ENCODE peak calls at places on chromosomes 3 and 15, in ten cellular contexts. L is lower lobe of right lung, N is thyroid gland, I is pancreas, P is GM06990, C is BE2C, U is H9, E is AG04450, Y is HFFc6, H is Caco-2. W is an unnamed sample.

GRCh38 chr3:183698760-183699159 is 1.2 kb downstream of the YEATS2 start:
- DNase-seq in L (no peak), N (peak), C (no peak), E (no peak), I (no peak), P (no peak), Y (peak), U (no peak), H (no peak), W (no peak)

GRCh38 chr3:188026191-188026968 is 127.6 kb upstream of the LPP start:
- DNase-seq in H (no peak), L (no peak), I (no peak), N (peak), E (no peak), P (no peak), U (no peak), C (peak), Y (no peak), W (no peak)

GRCh38 chr3:37847689-37848088 is 14.0 kb upstream of the CTDSPL start:
- DNase-seq in C (no peak), I (no peak), L (no peak), H (no peak), N (no peak), E (no peak), P (no peak), Y (no peak), U (no peak), W (no peak)

GRCh38 chr3:7618606-7619005 is 757.7 kb downstream of the GRM7 start:
- DNase-seq in L (no peak), C (no peak), H (no peak), P (no peak), N (no peak), I (no peak), U (no peak), Y (no peak), E (no peak), W (no peak)

GRCh38 chr15:39099524-39099923 is 481.4 kb upstream of the THBS1 start:
- DNase-seq in L (no peak), P (no peak), H (no peak), U (no peak), I (no peak), C (no peak), N (no peak), Y (no peak), E (no peak), W (no peak)

GRCh38 chr15:62439543-62440016 is 274.5 kb upstream of the C2CD4B start:
- DNase-seq in N (no peak), H (no peak), U (no peak), P (no peak), Y (peak), I (no peak), C (no peak), L (no peak), E (no peak), W (no peak)

GRCh38 chr3:55766753-55767152 is 279.6 kb upstream of the WNT5A start:
- DNase-seq in I (peak), Y (no peak), H (no peak), L (no peak), C (no peak), E (no peak), P (no peak), U (no peak), N (no peak), W (no peak)

GRCh38 chr3:25899352-25900101 is 109.6 kb downstream of the OXSM start:
- DNase-seq in H (no peak), U (no peak), L (no peak), Y (no peak), P (no peak), N (no peak), E (no peak), C (no peak), I (no peak), W (no peak)

GRCh38 chr15:25469377-25469776 is 30.6 kb upstream of the UBE3A start:
- DNase-seq in Y (peak), L (no peak), H (no peak), P (no peak), C (no peak), I (no peak), N (peak), U (no peak), E (no peak), W (no peak)

GRCh38 chr3:175146258-175146657 is 287.1 kb downstream of the NAALADL2 start:
- DNase-seq in Y (peak), E (peak), U (no peak), I (no peak), H (no peak), L (no peak), P (no peak), C (no peak), N (no peak), W (no peak)

GRCh38 chr3:39188271-39189149 is 3.9 kb downstream of the XIRP1 start:
- DNase-seq in P (no peak), U (peak), Y (no peak), C (no peak), E (no peak), H (no peak), I (no peak), N (no peak), L (no peak), W (no peak)

GRCh38 chr3:153242900-153243299 is 80.9 kb downstream of the RAP2B start:
- DNase-seq in L (no peak), C (no peak), I (no peak), N (no peak), U (no peak), Y (no peak), E (no peak), P (no peak), H (no peak), W (no peak)

GRCh38 chr3:190526787-190527767 is 13.2 kb downstream of the IL1RAP start:
- DNase-seq in H (no peak), N (peak), P (no peak), Y (no peak), I (no peak), U (no peak), C (no peak), L (no peak), E (no peak), W (no peak)

GRCh38 chr15:25671132-25671531 is 192.0 kb downstream of the ATP10A start:
- DNase-seq in Y (peak), H (no peak), P (no peak), L (no peak), U (no peak), N (no peak), I (no peak), E (no peak), C (no peak), W (no peak)

GRCh38 chr3:97421565-97421964 is 343.0 kb upstream of the ARL6 start:
- DNase-seq in E (no peak), P (no peak), L (no peak), Y (no peak), C (no peak), U (no peak), I (no peak), H (no peak), N (no peak), W (no peak)

GRCh38 chr15:98983333-98983732 is 24.3 kb downstream of the PGPEP1L start:
- DNase-seq in U (no peak), P (no peak), H (no peak), L (no peak), C (no peak), E (peak), I (peak), Y (peak), N (peak), W (no peak)

GRCh38 chr3:49509028-49509561 is 39.0 kb downstream of the DAG1 start:
- DNase-seq in E (no peak), H (no peak), I (no peak), P (no peak), C (no peak), U (no peak), L (no peak), Y (no peak), N (no peak), W (no peak)

GRCh38 chr3:158107508-158108095 is 1.4 kb upstream of the SHOX2 start:
- DNase-seq in P (no peak), U (no peak), E (no peak), N (no peak), C (no peak), H (no peak), Y (no peak), L (no peak), I (no peak), W (no peak)

GRCh38 chr3:69536306-69537020 is 150.6 kb upstream of the FRMD4B start:
- DNase-seq in P (no peak), U (peak), E (no peak), L (no peak), C (no peak), I (no peak), H (no peak), N (peak), Y (no peak), W (no peak)

GRCh38 chr3:171948674-171949073 is 90.7 kb upstream of the FNDC3B start:
- DNase-seq in P (no peak), Y (no peak), E (no peak), N (no peak), H (no peak), I (no peak), U (no peak), L (no peak), C (no peak), W (no peak)

GRCh38 chr15:85607141-85607806 is 187.5 kb downstream of the KLHL25 start:
- DNase-seq in I (no peak), L (no peak), P (no peak), Y (peak), N (no peak), C (no peak), H (no peak), E (no peak), U (no peak), W (no peak)

GRCh38 chr15:63948436-63948835 is 97.8 kb downstream of the DAPK2 start:
- DNase-seq in I (no peak), C (no peak), U (peak), H (no peak), N (no peak), Y (no peak), P (no peak), L (no peak), E (no peak), W (no peak)

GRCh38 chr3:146308222-146308621 is 57.3 kb upstream of the PLSCR4 start:
- DNase-seq in L (no peak), P (no peak), C (no peak), Y (peak), I (no peak), H (no peak), U (no peak), E (peak), N (no peak), W (no peak)

GRCh38 chr3:4061201-4061600 is 242.0 kb upstream of the SETMAR start:
- DNase-seq in I (no peak), U (no peak), Y (no peak), P (no peak), H (no peak), N (no peak), C (no peak), E (no peak), L (no peak), W (no peak)

GRCh38 chr3:71107926-71108325 is 475.6 kb downstream of the FOXP1 start:
- DNase-seq in U (no peak), H (no peak), Y (no peak), N (peak), C (no peak), L (no peak), E (no peak), I (no peak), P (no peak), W (no peak)

GRCh38 chr3:48428088-48428862 is 1.6 kb downstream of the PLXNB1 start:
- DNase-seq in Y (no peak), L (peak), E (no peak), H (peak), U (peak), I (peak), P (no peak), N (peak), C (no peak), W (no peak)

GRCh38 chr3:66662894-66663293 is 162.1 kb upstream of the LRIG1 start:
- DNase-seq in P (no peak), N (no peak), Y (no peak), H (no peak), C (no peak), I (no peak), U (no peak), E (no peak), L (no peak), W (no peak)

GRCh38 chr15:90212221-90213079 is 11.3 kb downstream of the SEMA4B start:
- DNase-seq in Y (no peak), U (no peak), H (no peak), P (no peak), L (no peak), I (peak), N (peak), E (no peak), C (no peak), W (no peak)

GRCh38 chr3:72258786-72259185 is 473.8 kb upstream of the PROK2 start:
- DNase-seq in N (no peak), P (no peak), C (no peak), L (no peak), U (no peak), E (no peak), H (no peak), I (no peak), Y (no peak), W (no peak)

DNA sequence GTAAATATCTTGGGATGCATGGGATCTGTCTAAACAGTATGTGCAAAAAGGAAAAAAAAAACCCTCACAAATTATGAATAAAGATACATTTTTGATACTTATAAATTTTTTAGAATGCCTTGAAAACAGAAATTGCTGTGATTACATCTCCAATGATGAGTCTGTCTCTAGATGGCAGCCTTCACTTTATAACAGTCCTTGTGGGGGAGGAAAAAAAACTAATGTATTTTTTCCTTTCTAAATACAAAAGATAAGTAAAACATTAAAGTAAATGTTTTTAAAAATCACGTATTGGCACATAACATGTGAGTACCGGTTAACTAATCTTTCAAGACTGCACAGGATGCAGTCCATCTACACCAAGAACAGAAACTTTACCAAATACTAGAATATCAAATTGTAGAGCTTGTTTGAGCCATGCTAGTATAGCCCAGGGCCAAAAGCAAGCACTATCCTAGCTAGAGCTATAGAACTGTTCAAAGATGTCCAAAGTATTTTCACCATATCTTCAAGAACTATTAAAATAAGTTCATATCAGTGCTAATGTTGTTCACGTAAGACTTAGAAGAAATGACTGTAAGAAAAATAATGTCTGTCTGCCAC is 206.4 kb downstream of the STAG1 start:
- DNase-seq in Y (peak), H (no peak), E (no peak), P (no peak), N (no peak), U (no peak), L (no peak), C (no peak), I (no peak), W (no peak)
- TF ChIP-seq CTCF in Y (peak), H (peak), E (peak), P (no peak), N (peak), U (peak), L (peak), C (peak), I (no peak), W (peak)

GRCh38 chr15:59360305-59360704 is 12.4 kb downstream of the MYO1E start:
- DNase-seq in I (no peak), N (no peak), L (no peak), E (no peak), H (no peak), U (no peak), Y (no peak), P (no peak), C (no peak), W (no peak)
- TF ChIP-seq CTCF in I (no peak), N (peak), L (no peak), E (peak), H (peak), U (peak), Y (peak), P (peak), C (peak), W (no peak)

DNA sequence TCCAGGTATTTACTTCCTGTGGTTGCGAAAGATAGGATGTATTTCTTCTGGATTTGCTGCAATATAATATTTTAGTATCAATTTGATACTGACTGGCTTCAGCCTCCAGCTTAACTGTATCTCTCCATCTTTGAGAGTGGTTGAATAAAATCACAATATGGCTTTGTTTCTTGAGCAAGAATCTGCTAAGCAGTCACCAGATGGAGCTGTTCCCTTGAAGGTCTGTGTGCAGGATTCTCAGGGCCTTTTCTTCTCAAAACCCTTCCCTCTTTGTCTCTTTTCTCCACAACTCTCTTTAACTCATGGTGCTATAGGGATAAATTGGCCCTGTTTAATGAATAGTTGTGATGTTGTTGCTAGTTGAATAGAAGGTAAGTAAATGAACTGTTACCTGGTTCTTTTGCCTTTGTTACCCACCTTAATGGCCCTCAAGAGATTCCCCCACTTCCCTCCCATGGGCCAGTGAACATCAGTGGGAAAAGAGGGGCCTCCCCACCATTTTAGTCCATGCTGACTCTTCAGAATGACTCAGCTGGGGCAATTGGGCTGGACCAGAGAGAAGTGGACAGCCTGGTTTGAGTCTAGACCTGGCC is 34.8 kb upstream of the RAB6B start:
- DNase-seq in Y (peak), L (no peak), E (no peak), I (no peak), P (no peak), H (peak), C (peak), N (peak), U (no peak), W (peak)
- TF ChIP-seq CTCF in Y (peak), L (peak), E (peak), I (no peak), P (peak), H (peak), C (peak), N (peak), U (peak), W (peak)

DNA sequence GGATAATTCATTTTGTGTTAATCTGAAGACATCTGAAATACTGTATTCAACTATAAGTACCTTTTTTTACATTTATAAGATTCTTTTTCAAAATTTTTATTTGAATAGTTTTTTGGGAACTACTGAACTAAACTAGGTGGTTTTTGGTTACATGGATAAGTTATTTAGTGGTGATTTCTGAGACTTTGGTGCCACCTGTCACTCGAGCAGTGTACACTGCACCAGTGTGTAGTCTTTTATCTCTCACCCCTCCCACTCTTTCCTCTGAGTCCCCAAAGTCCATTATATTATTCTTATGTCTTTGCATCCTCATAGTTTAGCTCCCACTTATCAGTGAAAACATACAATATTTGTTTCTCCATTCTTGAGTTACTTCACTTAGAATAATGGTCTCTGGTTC is 57.6 kb downstream of the CD86 start:
- DNase-seq in L (no peak), U (no peak), I (no peak), P (no peak), N (no peak), C (no peak), E (no peak), H (no peak), Y (no peak), W (no peak)
- TF ChIP-seq CTCF in L (no peak), U (no peak), I (no peak), P (no peak), N (no peak), C (no peak), E (no peak), H (no peak), Y (no peak), W (no peak)

GRCh38 chr15:79132770-79133169 is 42.2 kb upstream of the RASGRF1 start:
- DNase-seq in Y (no peak), H (no peak), N (no peak), P (no peak), E (no peak), L (no peak), C (no peak), I (no peak), U (no peak), W (no peak)

GRCh38 chr15:79132361-79132760 is 41.8 kb upstream of the RASGRF1 start:
- DNase-seq in H (no peak), I (no peak), L (no peak), N (no peak), E (no peak), P (no peak), Y (no peak), U (no peak), C (no peak), W (no peak)

GRCh38 chr15:79129235-79129634 is 38.7 kb upstream of the RASGRF1 start:
- DNase-seq in N (no peak), Y (no peak), P (no peak), I (no peak), H (no peak), U (no peak), L (no peak), E (no peak), C (no peak), W (no peak)

GRCh38 chr15:79128556-79128955 is 38.0 kb upstream of the RASGRF1 start:
- DNase-seq in C (no peak), Y (no peak), I (no peak), P (no peak), U (no peak), N (no peak), E (no peak), H (no peak), L (no peak), W (no peak)

DNA sequence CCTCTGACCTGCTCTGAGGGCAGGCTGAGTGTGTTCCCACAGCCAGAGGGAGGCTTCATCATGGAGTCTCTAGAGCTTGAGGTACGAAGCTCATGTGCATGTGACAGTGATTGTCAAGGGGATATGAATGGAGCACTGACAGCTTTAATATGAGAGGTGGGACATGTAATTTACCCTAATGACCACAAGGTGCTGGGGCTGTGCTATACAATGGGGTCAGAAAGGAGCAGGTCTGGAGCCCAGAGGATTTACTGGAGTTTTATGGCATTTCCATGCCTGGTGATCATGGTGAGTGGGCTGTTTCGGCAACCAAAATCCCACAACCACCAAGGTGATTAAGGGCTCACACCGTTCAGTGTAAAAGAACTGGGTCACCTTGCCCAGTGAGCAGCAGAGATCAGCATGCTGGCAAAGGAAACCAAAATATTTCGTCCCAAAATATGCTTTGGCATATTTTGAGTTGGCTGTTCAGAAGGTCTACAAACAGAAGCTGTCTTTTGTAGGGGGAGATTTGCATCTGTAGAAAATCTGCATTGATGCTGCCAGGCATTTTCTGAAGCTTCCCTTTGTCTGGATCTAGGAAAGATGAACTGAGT is 40.1 kb upstream of the RASGRF1 start:
- DNase-seq in L (no peak), N (no peak), U (no peak), Y (no peak), I (no peak), E (no peak), P (no peak), C (peak), H (no peak), W (no peak)
- TF ChIP-seq CTCF in L (no peak), N (no peak), U (peak), Y (no peak), I (no peak), E (no peak), P (peak), C (peak), H (peak), W (peak)

DNA sequence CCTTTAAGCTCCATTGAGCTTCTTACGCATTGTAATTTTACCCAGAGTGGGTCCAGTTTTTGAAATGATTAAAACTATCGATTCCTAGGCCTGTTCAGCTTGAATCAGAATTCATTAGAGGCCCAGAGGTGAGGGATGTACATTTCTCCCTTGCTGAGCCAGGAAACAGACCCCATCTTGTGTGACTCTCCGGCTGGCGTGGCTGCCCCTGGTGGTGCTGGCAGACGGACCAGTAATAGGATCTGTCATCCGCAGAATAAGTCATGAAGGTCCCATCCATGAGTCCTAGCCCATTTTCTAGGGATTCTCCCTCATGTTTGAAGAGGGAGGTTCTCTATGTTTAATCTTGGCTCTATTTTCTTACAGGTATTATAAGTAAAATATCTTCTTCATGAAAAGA is 40.2 kb upstream of the VPS8 start:
- DNase-seq in N (no peak), Y (no peak), L (no peak), P (no peak), I (no peak), H (no peak), E (no peak), C (no peak), U (no peak), W (no peak)
- TF ChIP-seq CTCF in N (no peak), Y (no peak), L (no peak), P (no peak), I (no peak), H (no peak), E (no peak), C (peak), U (no peak), W (no peak)

GRCh38 chr3:42701371-42702065 is 1.1 kb downstream of the HHATL start:
- DNase-seq in H (peak), N (peak), C (no peak), Y (no peak), I (peak), U (peak), L (peak), P (no peak), E (no peak), W (peak)
- TF ChIP-seq CTCF in H (no peak), N (no peak), C (no peak), Y (no peak), I (no peak), U (no peak), L (no peak), P (no peak), E (no peak), W (no peak)